ENCODE peak calls at places on chromosomes 7 and 10, in seven cellular contexts. S is SK-N-SH, U is GM12892, G is HepG2, V is K562, I is H1, A is GM12878. P is an unnamed sample.

GRCh38 chr10:117477241-117477947 is 65.2 kb upstream of the EMX2 start:
- DNase-seq in S (no peak), U (no peak), A (no peak), I (no peak), G (no peak), V (no peak), P (no peak)

GRCh38 chr7:99504281-99504602 is 220 bp upstream of the ZKSCAN5 start:
- DNase-seq in U (peak), A (no peak), V (no peak), S (peak), G (peak), I (peak), P (no peak)

GRCh38 chr10:119022846-119023552 is 6.5 kb upstream of the NANOS1 start:
- DNase-seq in S (peak), V (no peak), I (no peak), G (no peak), U (no peak), A (no peak), P (no peak)

GRCh38 chr10:4981722-4982471 is 18.7 kb downstream of the AKR1C1 start:
- DNase-seq in A (no peak), G (peak), V (peak), S (peak), U (no peak), I (peak), P (no peak)

GRCh38 chr10:17851611-17852010 is 42.5 kb downstream of the MRC1 start:
- DNase-seq in V (peak), U (no peak), I (no peak), G (no peak), S (no peak), A (no peak), P (no peak)

GRCh38 chr10:52769966-52770365 is 2.6 kb downstream of the MBL2 start:
- DNase-seq in S (no peak), U (no peak), V (no peak), I (no peak), G (no peak), A (no peak), P (no peak)

GRCh38 chr10:112332509-112333228 is 41.2 kb upstream of the ACSL5 start:
- DNase-seq in U (no peak), A (no peak), V (no peak), S (no peak), G (peak), I (no peak), P (no peak)

GRCh38 chr10:61621538-61622150 is 41.1 kb upstream of the CABCOCO1 start:
- DNase-seq in U (no peak), G (peak), I (no peak), V (peak), A (no peak), S (no peak), P (no peak)

GRCh38 chr10:123622381-123622780 is 43.8 kb upstream of the GPR26 start:
- DNase-seq in A (no peak), S (no peak), I (no peak), G (no peak), V (no peak), U (no peak), P (no peak)

GRCh38 chr10:1133495-1134045 is 77.4 kb downstream of the WDR37 start:
- DNase-seq in A (no peak), U (no peak), S (no peak), I (no peak), V (no peak), G (no peak), P (no peak)
- TF ChIP-seq TAF1 in A (no peak), U (no peak), S (no peak), I (no peak), V (no peak), G (no peak), P (no peak)

GRCh38 chr7:2090526-2091520 is 141.9 kb downstream of the MAD1L1 start:
- DNase-seq in S (no peak), A (no peak), G (no peak), U (no peak), I (no peak), V (no peak), P (no peak)
- TF ChIP-seq POLR2AphosphoS5 in S (no peak), A (no peak), G (no peak), U (no peak), I (no peak), V (no peak), P (no peak)

DNA sequence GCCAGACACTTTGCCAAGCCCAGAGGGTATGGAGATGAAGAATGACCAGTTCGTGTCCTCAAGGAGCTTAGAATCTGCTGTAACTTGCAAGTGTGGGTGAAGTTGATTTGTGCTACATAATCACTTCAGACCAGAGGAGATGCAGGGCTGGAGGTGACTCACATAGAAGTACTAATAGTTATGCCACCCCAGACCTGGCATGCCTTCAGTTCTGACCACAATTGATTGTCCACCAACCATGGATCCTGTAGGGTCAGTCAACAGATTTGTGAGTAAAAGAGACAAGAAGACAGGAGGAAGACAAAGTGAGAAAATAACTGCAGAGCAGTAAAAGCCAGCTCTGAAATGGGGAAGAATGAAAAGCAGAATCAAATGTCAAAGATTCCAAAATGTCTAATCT is 51.2 kb upstream of the BMPER start:
- DNase-seq in S (no peak), U (no peak), I (no peak), A (no peak), G (no peak), V (no peak), P (no peak)
- TF ChIP-seq TAF1 in S (no peak), U (no peak), I (no peak), A (no peak), G (no peak), V (no peak), P (no peak)

GRCh38 chr10:30999084-30999712 is 32.5 kb downstream of the ZNF438 start:
- DNase-seq in A (no peak), I (no peak), S (no peak), U (no peak), G (no peak), V (no peak), P (no peak)
- TF ChIP-seq POLR2AphosphoS5 in A (no peak), I (no peak), S (no peak), U (no peak), G (no peak), V (no peak), P (no peak)